ENCODE peak calls at places on chromosome 9, in four cellular contexts. Z is cardiac muscle cell, E is lower lobe of right lung, F is K562. J is an unnamed sample.
A peak's percentile ranks its signal among the peaks of the same experiment; 100 is the strongest.

GRCh38 chr9:127264462-127265040 is at the start of gene GARNL3:
- DNase-seq in Z (no peak), E (no peak), F (no peak), J (no peak)

GRCh38 chr9:9215050-9215449 is 1397.8 kb downstream of the PTPRD start:
- DNase-seq in Z (no peak), E (no peak), F (no peak), J (no peak)

GRCh38 chr9:109904666-109905065 is 124.7 kb downstream of the PALM2AKAP2 start:
- DNase-seq in Z (no peak), E (no peak), F (no peak), J (no peak)

GRCh38 chr9:110033869-110034268 is 174.1 kb downstream of the C9orf152 start:
- DNase-seq in Z (no peak), E (no peak), F (no peak), J (no peak)

GRCh38 chr9:37952731-37953130 is 48.8 kb upstream of the SLC25A51 start:
- DNase-seq in Z (peak; percentile 49), E (peak; percentile 14), F (no peak), J (no peak)

GRCh38 chr9:134666801-134667200 is 25.2 kb downstream of the COL5A1 start:
- DNase-seq in Z (no peak), E (no peak), F (no peak), J (peak; percentile 11)

GRCh38 chr9:133690111-133690561 is 48.0 kb downstream of the SARDH start:
- DNase-seq in Z (no peak), E (peak; percentile 73), F (no peak), J (no peak)

GRCh38 chr9:98101868-98102273 is 17.2 kb downstream of the TRIM14 start:
- DNase-seq in Z (no peak), E (peak; percentile 75), F (no peak), J (peak; percentile 88)

GRCh38 chr9:123453904-123454321 is 97.9 kb downstream of the CRB2 start:
- DNase-seq in Z (peak; percentile 68), E (no peak), F (no peak), J (no peak)

GRCh38 chr9:34633851-34634550 is 3.6 kb downstream of the SIGMAR1 start:
- DNase-seq in Z (peak; percentile 77), E (no peak), F (peak; percentile 63), J (peak; percentile 89)

GRCh38 chr9:117718085-117718484 is 13.9 kb downstream of the TLR4 start:
- DNase-seq in Z (peak; percentile 56), E (no peak), F (no peak), J (peak; percentile 84)

GRCh38 chr9:14269911-14270310 is 44.0 kb downstream of the NFIB start:
- DNase-seq in Z (no peak), E (no peak), F (no peak), J (no peak)

GRCh38 chr9:69809304-69809863 is 11.2 kb upstream of the CFAP95 start:
- DNase-seq in Z (peak; percentile 37), E (no peak), F (no peak), J (peak; percentile 82)

GRCh38 chr9:93713716-93714115 is 137.3 kb downstream of the PHF2 start:
- DNase-seq in Z (no peak), E (no peak), F (no peak), J (no peak)

GRCh38 chr9:2344436-2344835 is 277.2 kb upstream of the VLDLR start:
- DNase-seq in Z (no peak), E (no peak), F (no peak), J (no peak)

DNA sequence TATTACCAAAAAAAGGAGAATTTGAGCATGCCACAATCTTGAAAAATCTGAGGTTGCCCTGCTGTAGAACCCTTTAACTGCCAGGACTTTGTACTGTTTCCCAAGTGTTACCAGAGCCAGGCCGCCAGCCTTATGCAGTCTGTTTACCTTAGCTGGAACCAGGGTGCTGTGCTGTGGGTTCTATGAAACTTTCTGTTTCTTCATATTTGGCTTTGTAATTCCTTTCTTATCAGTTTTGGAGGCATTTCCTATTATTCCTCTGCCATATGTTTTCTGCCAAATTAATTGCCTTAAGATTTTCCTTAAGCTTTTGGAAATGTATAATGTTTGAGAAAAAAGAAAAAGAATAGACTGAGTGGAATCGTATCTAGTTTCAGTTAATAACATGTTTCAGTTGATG is 2.1 kb downstream of the S1PR3 start:
- DNase-seq in Z (peak; percentile 68), E (no peak), F (no peak), J (no peak)
- H3K4me1 ChIP-seq in Z (peaks cover 14% of the 10 kb centered on the region), E (peaks cover 33% of the 10 kb centered on the region), F (no peaks in the 10 kb centered on the region), J (peaks cover 2% of the 10 kb centered on the region)

DNA sequence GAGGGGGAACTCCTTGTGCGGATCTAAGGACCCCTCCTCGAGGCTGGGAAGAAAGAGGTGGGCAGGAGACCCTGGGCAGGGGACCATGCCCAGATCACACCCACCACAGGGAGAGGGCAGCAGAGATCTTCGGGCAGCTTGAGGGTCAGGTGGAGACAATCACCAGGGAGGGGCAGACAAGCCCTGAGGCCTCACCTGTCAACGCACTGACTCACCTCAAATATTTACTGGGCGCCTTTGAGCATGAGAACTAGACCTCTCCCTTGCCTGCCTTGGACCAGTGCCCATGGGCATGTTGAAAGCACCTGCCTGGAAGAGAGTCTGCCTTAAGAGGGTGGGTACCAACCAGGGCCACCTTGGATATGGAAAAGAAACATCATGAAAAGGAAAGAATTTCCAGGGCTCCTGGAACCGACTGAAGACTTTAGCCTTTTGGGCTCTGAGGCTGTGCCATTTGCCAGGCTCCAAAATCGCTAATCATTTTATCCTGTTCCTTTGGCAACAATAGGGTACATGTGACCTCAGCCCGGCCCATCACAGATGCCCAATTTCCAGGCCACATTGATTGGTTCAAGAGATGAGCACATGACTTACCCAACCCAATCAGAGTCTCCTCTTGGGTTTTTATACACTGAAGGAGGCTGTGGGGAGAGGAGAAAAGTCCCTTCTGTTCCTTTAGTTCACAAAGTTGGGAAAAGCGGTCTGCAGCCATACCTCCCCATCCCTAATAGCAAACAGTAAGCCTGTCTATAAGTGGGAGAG is 10.4 kb upstream of the SPINK4 start:
- DNase-seq in Z (no peak), E (peak; percentile 89), F (no peak), J (peak; percentile 53)
- H3K4me1 ChIP-seq in Z (no peaks in the 10 kb centered on the region), E (peaks cover 23% of the 10 kb centered on the region), F (peaks cover 4% of the 10 kb centered on the region), J (no peaks in the 10 kb centered on the region)

DNA sequence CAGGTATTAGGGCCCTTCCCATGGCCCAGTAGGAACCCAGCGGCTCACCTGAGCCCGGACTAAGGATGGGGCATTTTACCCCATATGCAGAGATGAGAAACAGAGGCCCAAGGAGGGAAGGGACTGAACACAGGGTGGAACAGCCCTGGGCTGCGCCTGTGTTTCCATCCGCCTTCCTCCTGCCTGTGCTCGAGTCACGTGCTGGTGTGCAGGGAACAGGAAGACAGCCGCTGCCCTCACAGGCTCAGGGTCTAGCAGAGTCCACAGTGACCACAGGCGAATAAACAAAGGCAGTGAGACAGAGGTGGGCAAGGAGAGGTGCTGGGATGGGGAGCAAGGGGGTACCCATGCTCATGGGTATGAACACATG is 129.4 kb downstream of the C9orf50 start:
- DNase-seq in Z (no peak), E (peak; percentile 83), F (no peak), J (no peak)
- H3K4me1 ChIP-seq in Z (peaks cover 33% of the 10 kb centered on the region), E (peaks cover 80% of the 10 kb centered on the region), F (peaks cover 78% of the 10 kb centered on the region), J (no peaks in the 10 kb centered on the region)

DNA sequence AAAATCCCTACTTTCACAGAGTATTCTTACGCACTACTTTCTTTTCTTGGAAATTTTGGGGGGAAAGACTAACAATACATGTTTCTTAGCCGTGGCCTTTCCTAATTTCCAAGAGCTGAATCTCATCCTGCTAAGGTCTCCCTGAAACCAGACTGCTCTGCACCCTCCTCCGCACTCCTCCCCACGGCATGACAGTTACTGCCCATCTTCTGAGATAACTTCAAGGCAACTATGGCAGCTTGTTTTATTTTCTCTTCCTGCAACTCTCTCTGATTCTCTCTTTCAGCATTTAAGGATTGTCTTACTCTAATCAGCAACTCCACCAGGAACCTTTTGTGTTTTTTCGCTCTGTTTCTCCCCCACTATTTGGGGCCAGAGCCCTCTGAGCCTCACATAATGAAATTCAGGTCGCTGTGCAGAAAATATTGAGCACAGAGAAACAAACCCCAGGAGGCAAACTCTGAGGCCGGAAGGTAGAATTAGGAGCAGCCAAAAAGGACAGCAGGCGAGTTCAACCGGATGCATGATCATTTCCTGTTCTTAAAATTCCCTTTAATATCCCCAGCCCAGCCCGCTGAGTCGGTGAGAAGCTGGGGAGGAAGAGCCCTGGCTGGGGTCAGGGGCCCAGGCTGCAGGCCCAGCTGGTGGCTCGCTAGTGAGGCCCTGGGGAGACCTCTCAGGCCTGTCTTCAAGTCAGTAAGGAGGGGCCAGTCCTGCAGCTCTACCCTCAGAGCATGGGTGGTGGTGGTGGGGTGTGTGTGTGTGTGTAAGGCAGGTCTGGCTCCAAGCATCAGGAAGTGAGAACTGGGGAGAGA is 213.6 kb upstream of the S1PR3 start:
- DNase-seq in Z (peak; percentile 87), E (no peak), F (no peak), J (peak; percentile 49)
- H3K4me1 ChIP-seq in Z (no peaks in the 10 kb centered on the region), E (peaks cover 35% of the 10 kb centered on the region), F (peaks cover 56% of the 10 kb centered on the region), J (peaks cover 10% of the 10 kb centered on the region)

GRCh38 chr9:104854613-104855012 is 73.3 kb downstream of the ABCA1 start:
- DNase-seq in Z (no peak), E (no peak), F (no peak), J (no peak)

GRCh38 chr9:104858846-104859245 is 69.1 kb downstream of the ABCA1 start:
- DNase-seq in Z (peak; percentile 34), E (no peak), F (no peak), J (no peak)

GRCh38 chr9:104856413-104856941 is 71.5 kb downstream of the ABCA1 start:
- DNase-seq in Z (peak; percentile 17), E (no peak), F (no peak), J (no peak)

GRCh38 chr9:104858271-104858670 is 69.7 kb downstream of the ABCA1 start:
- DNase-seq in Z (peak; percentile 21), E (no peak), F (no peak), J (no peak)

DNA sequence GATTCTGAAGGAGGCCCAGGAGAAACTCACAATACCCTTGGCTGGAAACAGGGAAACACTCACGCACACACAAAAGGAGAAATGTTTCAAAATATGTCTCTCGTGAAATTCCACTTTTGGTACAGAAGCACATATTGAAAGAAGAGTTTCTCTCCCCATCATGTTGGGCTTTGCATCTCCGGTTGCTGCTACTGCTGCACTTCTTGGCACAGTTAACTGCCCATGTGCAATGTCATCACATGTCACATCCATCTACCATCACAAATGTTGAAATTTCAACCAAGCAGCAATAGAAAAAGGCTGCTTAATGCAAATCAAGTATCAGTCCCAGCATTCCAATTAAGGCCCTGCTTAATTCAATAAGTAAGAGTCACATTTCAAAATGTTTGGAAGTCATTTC is 72.1 kb downstream of the ABCA1 start:
- DNase-seq in Z (no peak), E (no peak), F (no peak), J (no peak)
- H3K4me1 ChIP-seq in Z (peaks cover 10% of the 10 kb centered on the region), E (peaks cover 60% of the 10 kb centered on the region), F (no peaks in the 10 kb centered on the region), J (peaks cover 14% of the 10 kb centered on the region)